ENCODE peak calls at places on chromosome 2, in seven cellular contexts. Z is NCI-H2227 treated with DMSO at 0.1 percent for 48 hours; Y is immature natural killer cell; F is OCI-LY7; U is GM23338; J is mesendoderm; W is stimulated activated CD8-positive, alpha-beta memory T cell treated with anti-CD3 and anti-CD28 coated beads, Interleukin-15, amount 100 ng/mL, for 4 hours. R is an unnamed sample.

GRCh38 chr2:127104881-127105655 is 1.9 kb downstream of the BIN1 start:
- DNase-seq in W (no peak), F (no peak), J (peak; percentile 32), U (no peak), Z (no peak), Y (no peak), R (no peak)

GRCh38 chr2:43818761-43819160 is 19.9 kb downstream of the ABCG5 start:
- DNase-seq in U (no peak), W (no peak), Y (no peak), F (no peak), Z (no peak), J (no peak), R (peak; percentile 32)

GRCh38 chr2:18378020-18378653 is 182.3 kb downstream of the RDH14 start:
- DNase-seq in F (peak; percentile 52), W (no peak), J (peak; percentile 67), Z (peak; percentile 40), Y (no peak), U (peak; percentile 65), R (peak; percentile 72)

GRCh38 chr2:50786345-50786744 is 245.6 kb downstream of the NRXN1 start:
- DNase-seq in Z (no peak), J (peak; percentile 36), Y (no peak), U (peak; percentile 70), W (no peak), F (no peak), R (no peak)

GRCh38 chr2:226216578-226216977 is 583.0 kb downstream of the IRS1 start:
- DNase-seq in U (no peak), Y (no peak), F (no peak), Z (no peak), J (no peak), W (no peak), R (no peak)

GRCh38 chr2:86290596-86291327 is 46.7 kb downstream of the REEP1 start:
- DNase-seq in J (peak; percentile 27), W (no peak), Y (no peak), F (no peak), U (no peak), Z (no peak), R (no peak)

GRCh38 chr2:37809931-37810570 is 115.0 kb upstream of the RMDN2 start:
- DNase-seq in Y (no peak), F (no peak), U (no peak), Z (no peak), W (no peak), J (no peak), R (no peak)

GRCh38 chr2:133200684-133201421 is 367.4 kb downstream of the NCKAP5 start:
- DNase-seq in J (peak; percentile 4), U (no peak), F (no peak), Z (no peak), Y (no peak), W (no peak), R (peak; percentile 77)

GRCh38 chr2:100427627-100428258 is 10.3 kb upstream of the CHST10 start:
- DNase-seq in Z (no peak), J (peak; percentile 61), Y (peak; percentile 18), W (peak; percentile 14), F (peak; percentile 63), U (peak; percentile 76), R (peak; percentile 48)

GRCh38 chr2:3703236-3703682 is at the start of gene DCDC2C:
- DNase-seq in Z (no peak), W (no peak), F (no peak), J (no peak), Y (no peak), U (peak; percentile 83), R (no peak)

GRCh38 chr2:64952896-64953482 is 36.2 kb upstream of the SLC1A4 start:
- DNase-seq in Y (no peak), Z (no peak), F (no peak), W (no peak), U (no peak), J (no peak), R (no peak)

GRCh38 chr2:8510519-8510918 is 171.3 kb upstream of the ID2 start:
- DNase-seq in Y (no peak), W (no peak), F (no peak), Z (no peak), J (no peak), U (no peak), R (no peak)

GRCh38 chr2:68992341-68992740 is 17.9 kb downstream of the GKN1 start:
- DNase-seq in J (no peak), U (no peak), Z (no peak), W (no peak), Y (no peak), F (no peak), R (no peak)

GRCh38 chr2:182302174-182302573 is 124.7 kb downstream of the PDE1A start:
- DNase-seq in F (no peak), W (no peak), Y (no peak), U (no peak), J (no peak), Z (peak; percentile 84), R (peak; percentile 16)

GRCh38 chr2:223835701-223836532 is 1.5 kb downstream of the AP1S3 start:
- DNase-seq in F (peak; percentile 91), W (no peak), U (peak; percentile 24), Y (peak; percentile 17), J (no peak), Z (no peak), R (no peak)

GRCh38 chr2:128494640-128495321 is 176.1 kb upstream of the HS6ST1 start:
- DNase-seq in F (no peak), U (no peak), W (no peak), J (no peak), Y (no peak), Z (peak; percentile 6), R (no peak)

GRCh38 chr2:85578243-85579180 is 1.1 kb downstream of the VAMP8 start:
- DNase-seq in F (peak; percentile 81), W (no peak), Y (no peak), Z (no peak), J (peak; percentile 56), U (no peak), R (no peak)

GRCh38 chr2:8402222-8402621 is 279.6 kb upstream of the ID2 start:
- DNase-seq in Z (no peak), J (no peak), W (no peak), U (no peak), F (no peak), Y (no peak), R (no peak)

GRCh38 chr2:42777883-42778805 is 14.2 kb upstream of the OXER1 start:
- DNase-seq in Y (no peak), F (peak; percentile 18), U (peak; percentile 46), J (peak; percentile 61), W (no peak), Z (no peak), R (no peak)

GRCh38 chr2:112151701-112152440 is 13.7 kb downstream of the FBLN7 start:
- DNase-seq in U (no peak), W (no peak), Z (no peak), J (no peak), Y (no peak), F (no peak), R (no peak)

R was measured in GM03348.